ENCODE peak calls at places on chromosomes 11 and 22, in five cellular contexts. W, J, Y, Z and M are unnamed samples.

GRCh38 chr11:122601131-122602125 is 54.1 kb upstream of the UBASH3B start:
- DNase-seq in J (no peak), W (no peak), Y (no peak), Z (peak), M (no peak)

GRCh38 chr11:1913271-1914060 is 6.0 kb upstream of the TNNT3 start:
- DNase-seq in J (no peak), W (no peak), Z (no peak), Y (peak), M (no peak)

GRCh38 chr11:119149371-119150275 is 771 bp downstream of the ABCG4 start:
- DNase-seq in Y (no peak), J (no peak), Z (no peak), W (peak), M (peak)

GRCh38 chr11:85076535-85077330 is 550.4 kb downstream of the DLG2 start:
- DNase-seq in Y (no peak), J (no peak), Z (peak), W (no peak), M (no peak)

GRCh38 chr22:39526736-39527171 is 5.8 kb downstream of the RPS19BP1 start:
- DNase-seq in Y (no peak), J (peak), Z (no peak), W (no peak), M (no peak)

GRCh38 chr11:71787014-71787823 is 45.8 kb upstream of the DEFB108B start:
- DNase-seq in Y (peak), J (peak), Z (peak), W (peak), M (peak)

GRCh38 chr11:123624974-123625373 is 29.4 kb downstream of the SCN3B start:
- DNase-seq in W (no peak), J (no peak), Y (no peak), Z (peak), M (no peak)

GRCh38 chr11:6693342-6694228 is 10.4 kb upstream of the MRPL17 start:
- DNase-seq in Z (peak), W (no peak), J (peak), Y (no peak), M (peak)

GRCh38 chr11:68855205-68855978 is 13.7 kb upstream of the CPT1A start:
- DNase-seq in J (no peak), Y (peak), Z (no peak), W (peak), M (peak)

GRCh38 chr11:31968774-31969433 is 122.0 kb upstream of the RCN1 start:
- DNase-seq in Z (peak), W (no peak), Y (no peak), J (no peak), M (no peak)

GRCh38 chr11:68963779-68964178 is 17.0 kb downstream of the MRGPRD start:
- DNase-seq in J (no peak), Y (no peak), Z (no peak), W (no peak), M (no peak)

GRCh38 chr22:50531546-50532352 is 1.9 kb upstream of the TYMP start:
- DNase-seq in W (peak), J (peak), Z (peak), Y (peak), M (no peak)

GRCh38 chr22:20966883-20967696 is at the start of gene AIFM3:
- DNase-seq in J (no peak), Y (peak), Z (no peak), W (no peak), M (no peak)

GRCh38 chr11:69137148-69137844 is 18.4 kb upstream of the SMIM38 start:
- DNase-seq in J (no peak), Z (no peak), Y (no peak), W (no peak), M (no peak)

GRCh38 chr11:114683007-114683406 is 4.7 kb downstream of the NXPE2 start:
- DNase-seq in Z (no peak), J (no peak), W (peak), Y (no peak), M (no peak)

GRCh38 chr22:26484360-26484706 is 656 bp downstream of the SRRD start:
- DNase-seq in W (peak), J (no peak), Z (peak), Y (no peak), M (no peak)

GRCh38 chr11:76612226-76612625 is 58.3 kb downstream of the LRRC32 start:
- DNase-seq in Y (no peak), Z (no peak), W (no peak), J (no peak), M (no peak)

GRCh38 chr22:28997342-28997741 is 64.3 kb downstream of the C22orf31 start:
- DNase-seq in Z (no peak), W (no peak), Y (no peak), J (no peak), M (no peak)

GRCh38 chr11:67372232-67372992 is 986 bp downstream of the CLCF1 start:
- DNase-seq in W (peak), Y (no peak), Z (no peak), J (no peak), M (no peak)

GRCh38 chr11:8068605-8069221 is 12.3 kb upstream of the TUB start:
- DNase-seq in J (no peak), W (no peak), Y (peak), Z (peak), M (peak)

GRCh38 chr11:102421262-102421661 is 31.3 kb downstream of the TMEM123 start:
- DNase-seq in W (no peak), Y (no peak), J (no peak), Z (no peak), M (no peak)

GRCh38 chr22:40857309-40857851 is 432 bp downstream of the XPNPEP3 start:
- DNase-seq in Z (peak), W (no peak), Y (no peak), J (no peak), M (no peak)

GRCh38 chr11:91981995-91982394 is 242.6 kb upstream of the FAT3 start:
- DNase-seq in J (no peak), Y (no peak), W (no peak), Z (peak), M (peak)

GRCh38 chr11:19694796-19695345 is 17.8 kb upstream of the NAV2 start:
- DNase-seq in J (no peak), W (no peak), Z (no peak), Y (no peak), M (no peak)

GRCh38 chr22:17748555-17749353 is 25.5 kb downstream of the BID start:
- DNase-seq in Z (no peak), W (peak), J (no peak), Y (no peak), M (no peak)

GRCh38 chr11:94746721-94747120 is 21.4 kb upstream of the AMOTL1 start:
- DNase-seq in J (no peak), Y (no peak), Z (no peak), W (no peak), M (no peak)